ENCODE peak calls at places on chromosomes 5 and 9, in six cellular contexts. C is tibial nerve, Z is RWPE1, X is fibroblast of mammary gland, A is neural crest cell, Y is foreskin fibroblast. B is an unnamed sample.
A peak's percentile ranks its signal among the peaks of the same experiment; 100 is the strongest.

GRCh38 chr5:179314606-179315355 is 30.5 kb downstream of the ADAMTS2 start:
- DNase-seq in Y (no peak), A (no peak), X (peak; percentile 58), C (no peak), Z (no peak), B (no peak)

GRCh38 chr9:133768859-133769510 is 30.8 kb upstream of the SARDH start:
- DNase-seq in A (no peak), X (no peak), C (no peak), Y (no peak), Z (no peak), B (no peak)

GRCh38 chr5:137743031-137743640 is 7.2 kb upstream of the KLHL3 start:
- DNase-seq in A (peak; percentile 61), Z (peak; percentile 62), X (peak; percentile 80), C (peak; percentile 65), Y (peak; percentile 85), B (peak; percentile 81)

GRCh38 chr5:143404416-143405062 is 1.1 kb upstream of the NR3C1 start:
- DNase-seq in Y (peak; percentile 94), A (peak; percentile 18), X (peak; percentile 94), Z (peak; percentile 89), C (peak; percentile 83), B (peak; percentile 95)

GRCh38 chr5:139422307-139422893 is 16.9 kb downstream of the DNAJC18 start:
- DNase-seq in X (peak; percentile 77), A (peak; percentile 48), C (peak; percentile 89), Z (peak; percentile 84), Y (peak; percentile 83), B (peak; percentile 78)

GRCh38 chr5:65926276-65926761 is at the start of gene ERBIN:
- DNase-seq in A (peak; percentile 54), Y (peak; percentile 92), X (peak; percentile 78), Z (peak; percentile 66), C (peak; percentile 76), B (peak; percentile 78)

GRCh38 chr9:70117835-70118319 is 74.2 kb downstream of the MAMDC2 start:
- DNase-seq in Z (peak; percentile 50), Y (peak; percentile 52), X (no peak), A (no peak), C (no peak), B (peak; percentile 56)

GRCh38 chr9:134863941-134864820 is 16.4 kb upstream of the FCN2 start:
- DNase-seq in Z (no peak), Y (no peak), X (peak; percentile 33), C (no peak), A (no peak), B (peak; percentile 28)

GRCh38 chr5:83856898-83857297 is 136.2 kb upstream of the HAPLN1 start:
- DNase-seq in A (no peak), C (no peak), Z (no peak), X (no peak), Y (no peak), B (no peak)

GRCh38 chr5:142486581-142486980 is 161.8 kb upstream of the SPRY4 start:
- DNase-seq in C (no peak), X (peak; percentile 72), A (no peak), Y (peak; percentile 75), Z (peak; percentile 48), B (no peak)

GRCh38 chr5:169534311-169534880 is 49.2 kb upstream of the SPDL1 start:
- DNase-seq in Y (peak; percentile 23), A (no peak), C (no peak), X (no peak), Z (no peak), B (no peak)

GRCh38 chr9:89204811-89205210 is 26.2 kb upstream of the SHC3 start:
- DNase-seq in C (no peak), X (no peak), A (no peak), Z (no peak), Y (no peak), B (no peak)

GRCh38 chr9:137953683-137954438 is 76.3 kb downstream of the CACNA1B start:
- DNase-seq in A (no peak), Z (no peak), C (no peak), X (no peak), Y (no peak), B (no peak)

GRCh38 chr5:95759634-95760033 is 28.5 kb downstream of the RHOBTB3 start:
- DNase-seq in C (no peak), Y (peak; percentile 62), Z (no peak), A (no peak), X (peak; percentile 41), B (peak; percentile 79)

GRCh38 chr9:115250646-115251045 is 132.7 kb upstream of the TNC start:
- DNase-seq in X (peak; percentile 88), A (no peak), C (no peak), Z (peak; percentile 98), Y (peak; percentile 96), B (peak; percentile 87)

GRCh38 chr9:137168907-137169763 is 716 bp downstream of the LRRC26 start:
- DNase-seq in A (no peak), Z (peak; percentile 81), Y (peak; percentile 69), C (no peak), X (peak; percentile 30), B (peak; percentile 17)

GRCh38 chr5:26148569-26149107 is 889.7 kb downstream of the CDH9 start:
- DNase-seq in X (no peak), Z (no peak), A (no peak), C (no peak), Y (no peak), B (no peak)

GRCh38 chr5:139759219-139759721 is 36.3 kb upstream of the PSD2 start:
- DNase-seq in C (no peak), Y (no peak), A (no peak), Z (no peak), X (peak; percentile 11), B (no peak)

GRCh38 chr9:89770779-89771178 is 166.0 kb downstream of the GADD45G start:
- DNase-seq in Z (no peak), A (no peak), X (no peak), C (no peak), Y (no peak), B (no peak)

GRCh38 chr5:171395042-171395441 is 7.4 kb downstream of the NPM1 start:
- DNase-seq in A (no peak), C (no peak), Z (no peak), Y (no peak), X (no peak), B (no peak)

GRCh38 chr5:90932052-90932699 is 373.6 kb downstream of the ADGRV1 start:
- DNase-seq in C (peak; percentile 73), A (peak; percentile 42), Z (peak; percentile 50), Y (peak; percentile 83), X (peak; percentile 69), B (peak; percentile 54)

GRCh38 chr5:34655354-34655991 is 655 bp upstream of the RAI14 start:
- DNase-seq in A (peak; percentile 14), Z (peak; percentile 30), X (peak; percentile 76), C (peak; percentile 57), Y (peak; percentile 91), B (peak; percentile 86)

GRCh38 chr5:145806923-145807322 is 28.2 kb downstream of the PRELID2 start:
- DNase-seq in A (no peak), Y (no peak), C (no peak), Z (no peak), X (no peak), B (no peak)

GRCh38 chr5:181283347-181283746 is 22.4 kb upstream of the TRIM52 start:
- DNase-seq in Z (no peak), C (no peak), Y (no peak), X (no peak), A (no peak), B (no peak)

GRCh38 chr5:36177715-36178556 is 26.0 kb downstream of the SKP2 start:
- DNase-seq in X (peak; percentile 71), Y (peak; percentile 66), Z (peak; percentile 41), A (no peak), C (no peak), B (peak; percentile 67)

GRCh38 chr5:40184-40583 is 51.8 kb upstream of the PLEKHG4B start:
- DNase-seq in Y (no peak), C (no peak), A (no peak), Z (no peak), X (no peak), B (no peak)

GRCh38 chr9:35835216-35835604 is 6.2 kb downstream of the TMEM8B start:
- DNase-seq in X (no peak), Z (no peak), C (no peak), Y (no peak), A (no peak), B (no peak)
- TF ChIP-seq CTCF in X (peak; percentile 34), Z (no peak), C (no peak), Y (no peak), A (peak; percentile 42), B (peak; percentile 43)

GRCh38 chr5:177385720-177386119 is 1.5 kb downstream of the SLC34A1 start:
- DNase-seq in C (no peak), Z (no peak), X (no peak), Y (no peak), A (no peak), B (no peak)

GRCh38 chr5:177380805-177381126 is 3.5 kb upstream of the SLC34A1 start:
- DNase-seq in Y (no peak), X (no peak), C (no peak), A (no peak), Z (no peak), B (no peak)

GRCh38 chr5:177383181-177383580 is 1.1 kb upstream of the SLC34A1 start:
- DNase-seq in Z (no peak), X (no peak), Y (no peak), C (no peak), A (no peak), B (no peak)

GRCh38 chr5:177384134-177384533 is at the start of gene SLC34A1:
- DNase-seq in C (no peak), Y (no peak), A (no peak), Z (no peak), X (no peak), B (no peak)

GRCh38 chr5:177382423-177383029 is 1.7 kb upstream of the SLC34A1 start:
- DNase-seq in Z (no peak), X (peak; percentile 42), Y (peak; percentile 66), C (no peak), A (no peak), B (peak; percentile 23)
- TF ChIP-seq CTCF in Z (no peak), X (peak; percentile 31), Y (peak; percentile 35), C (no peak), A (no peak), B (peak; percentile 46)

GRCh38 chr5:172646716-172647285 is 5.7 kb downstream of the NEURL1B start:
- DNase-seq in A (no peak), C (no peak), Y (peak; percentile 61), X (no peak), Z (no peak), B (no peak)
- TF ChIP-seq CTCF in A (peak; percentile 48), C (peak; percentile 47), Y (peak; percentile 23), X (no peak), Z (no peak), B (peak; percentile 39)

DNA sequence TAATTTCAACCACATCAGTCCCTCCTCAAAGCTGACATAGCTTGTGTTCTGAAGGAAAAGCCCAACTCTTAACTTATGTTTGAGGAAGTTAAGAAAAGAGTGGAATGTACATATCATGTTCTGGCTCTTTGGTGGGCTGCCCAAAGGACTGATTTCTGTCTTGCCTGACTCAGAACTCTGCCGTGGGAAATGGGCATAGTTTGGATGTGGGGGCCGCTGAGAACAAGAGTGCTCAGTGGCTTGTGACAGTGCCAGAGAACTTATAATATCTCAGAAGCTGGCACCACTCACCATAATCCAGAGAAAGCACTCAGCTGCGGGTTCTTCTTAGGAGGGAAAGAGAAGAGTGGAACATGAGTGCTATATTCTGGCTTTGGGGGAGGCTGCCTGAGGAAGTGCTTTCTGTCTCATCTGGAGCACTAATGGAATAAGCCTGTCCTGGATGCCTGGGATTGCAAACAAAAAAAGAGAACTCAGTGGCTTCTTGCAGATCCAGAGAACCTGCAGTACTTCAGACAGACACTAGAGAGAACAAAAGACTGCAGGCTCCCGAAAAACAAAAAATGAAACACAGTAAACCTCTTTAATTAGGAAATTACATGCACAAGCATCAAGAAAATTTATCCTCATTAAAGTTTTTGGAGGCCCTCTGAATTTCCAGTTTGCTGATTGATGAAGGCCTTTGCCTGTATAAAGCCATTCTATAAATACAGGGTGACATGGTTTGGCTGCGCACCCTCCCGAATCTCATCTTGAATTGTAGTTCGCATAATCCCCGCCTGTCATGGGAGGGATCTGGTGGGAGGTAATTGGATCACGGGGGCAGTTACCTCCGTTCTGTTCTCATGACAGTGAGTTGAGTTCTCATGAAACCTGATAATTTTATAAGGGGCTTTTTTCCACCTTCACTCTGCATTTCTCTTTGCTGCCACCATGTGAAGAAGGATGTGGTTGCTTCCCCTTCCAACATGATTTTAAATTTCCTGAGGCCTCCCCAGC is 207.0 kb downstream of the DMAC1 start:
- DNase-seq in Z (no peak), A (no peak), X (no peak), C (no peak), Y (peak; percentile 1), B (no peak)
- TF ChIP-seq CTCF in Z (no peak), A (peak; percentile 52), X (no peak), C (no peak), Y (no peak), B (peak; percentile 18)